ENCODE peak calls at places on chromosomes 13 and 19, in five cellular contexts. One of them, this sample, is unnamed.

GRCh38 chr13:106480511-106480910 is 55.0 kb downstream of the EFNB2 start:
- DNase-seq in T-helper 9 cell: no peak
- DNase-seq in germinal center: no peak
- DNase-seq in ureter: no peak
- DNase-seq in nephron progenitor cell: no peak
- DNase-seq in this sample: no peak

GRCh38 chr13:110055089-110055488 is 251.9 kb downstream of the COL4A1 start:
- DNase-seq in T-helper 9 cell: no peak
- DNase-seq in germinal center: no peak
- DNase-seq in ureter: no peak
- DNase-seq in nephron progenitor cell: no peak
- DNase-seq in this sample: peak

GRCh38 chr13:98466634-98467236 is 110.2 kb downstream of the STK24 start:
- DNase-seq in T-helper 9 cell: peak
- DNase-seq in germinal center: no peak
- DNase-seq in ureter: no peak
- DNase-seq in nephron progenitor cell: peak
- DNase-seq in this sample: peak

GRCh38 chr19:53467138-53467502 is 413 bp upstream of the ZNF813 start:
- DNase-seq in T-helper 9 cell: peak
- DNase-seq in germinal center: peak
- DNase-seq in ureter: peak
- DNase-seq in nephron progenitor cell: peak
- DNase-seq in this sample: no peak

GRCh38 chr19:33699754-33700407 is 78.1 kb downstream of the CHST8 start:
- DNase-seq in T-helper 9 cell: no peak
- DNase-seq in germinal center: no peak
- DNase-seq in ureter: no peak
- DNase-seq in nephron progenitor cell: no peak
- DNase-seq in this sample: no peak

GRCh38 chr13:106602178-106602577 is 34.2 kb upstream of the ARGLU1 start:
- DNase-seq in T-helper 9 cell: no peak
- DNase-seq in germinal center: no peak
- DNase-seq in ureter: no peak
- DNase-seq in nephron progenitor cell: no peak
- DNase-seq in this sample: no peak

GRCh38 chr19:362154-362553 is 17.6 kb upstream of the MIER2 start:
- DNase-seq in T-helper 9 cell: no peak
- DNase-seq in germinal center: no peak
- DNase-seq in ureter: no peak
- DNase-seq in nephron progenitor cell: no peak
- DNase-seq in this sample: no peak

GRCh38 chr13:77509221-77509620 is 26.3 kb upstream of the SCEL start:
- DNase-seq in T-helper 9 cell: no peak
- DNase-seq in germinal center: no peak
- DNase-seq in ureter: no peak
- DNase-seq in nephron progenitor cell: no peak
- DNase-seq in this sample: peak

GRCh38 chr19:58519087-58519354 is 589 bp downstream of the ZBTB45 start:
- DNase-seq in T-helper 9 cell: peak
- DNase-seq in germinal center: peak
- DNase-seq in ureter: peak
- DNase-seq in nephron progenitor cell: peak
- DNase-seq in this sample: peak

GRCh38 chr13:111531505-111531904 is 211.1 kb downstream of the TEX29 start:
- DNase-seq in T-helper 9 cell: no peak
- DNase-seq in germinal center: no peak
- DNase-seq in ureter: no peak
- DNase-seq in nephron progenitor cell: no peak
- DNase-seq in this sample: no peak

GRCh38 chr13:25581351-25581750 is 209.6 kb downstream of the ATP8A2 start:
- DNase-seq in T-helper 9 cell: no peak
- DNase-seq in germinal center: no peak
- DNase-seq in ureter: no peak
- DNase-seq in nephron progenitor cell: no peak
- DNase-seq in this sample: no peak

GRCh38 chr13:100674363-100674847 is at the start of gene TMTC4:
- DNase-seq in T-helper 9 cell: no peak
- DNase-seq in germinal center: no peak
- DNase-seq in ureter: no peak
- DNase-seq in nephron progenitor cell: peak
- DNase-seq in this sample: no peak

GRCh38 chr19:54282706-54283105 is 1.8 kb upstream of the LILRB2 start:
- DNase-seq in T-helper 9 cell: no peak
- DNase-seq in germinal center: no peak
- DNase-seq in ureter: no peak
- DNase-seq in nephron progenitor cell: no peak
- DNase-seq in this sample: no peak

GRCh38 chr19:14022469-14022868 is 5.5 kb upstream of the RLN3 start:
- DNase-seq in T-helper 9 cell: no peak
- DNase-seq in germinal center: no peak
- DNase-seq in ureter: no peak
- DNase-seq in nephron progenitor cell: no peak
- DNase-seq in this sample: peak

GRCh38 chr19:50001775-50002174 is 23.4 kb downstream of the VRK3 start:
- DNase-seq in T-helper 9 cell: no peak
- DNase-seq in germinal center: no peak
- DNase-seq in ureter: no peak
- DNase-seq in nephron progenitor cell: no peak
- DNase-seq in this sample: no peak

GRCh38 chr19:524062-524674 is 7.4 kb upstream of the CDC34 start:
- DNase-seq in T-helper 9 cell: no peak
- DNase-seq in germinal center: no peak
- DNase-seq in ureter: no peak
- DNase-seq in nephron progenitor cell: no peak
- DNase-seq in this sample: no peak

GRCh38 chr13:26976336-26976735 is 195.3 kb downstream of the USP12 start:
- DNase-seq in T-helper 9 cell: no peak
- DNase-seq in germinal center: no peak
- DNase-seq in ureter: no peak
- DNase-seq in nephron progenitor cell: no peak
- DNase-seq in this sample: no peak

GRCh38 chr19:1767464-1767933 is 14.2 kb downstream of the ONECUT3 start:
- DNase-seq in T-helper 9 cell: peak
- DNase-seq in germinal center: peak
- DNase-seq in ureter: no peak
- DNase-seq in nephron progenitor cell: peak
- DNase-seq in this sample: no peak

GRCh38 chr13:39054112-39054511 is 15.9 kb downstream of the NHLRC3 start:
- DNase-seq in T-helper 9 cell: no peak
- DNase-seq in germinal center: no peak
- DNase-seq in ureter: no peak
- DNase-seq in nephron progenitor cell: no peak
- DNase-seq in this sample: no peak

This sample was measured in astrocyte of the spinal cord.